ENCODE peak calls at places on chromosome 11, in five cellular contexts. Z, U, Y, H and P are unnamed samples.
A peak's percentile ranks its signal among the peaks of the same experiment; 100 is the strongest.

GRCh38 chr11:27460571-27460970 is 12.0 kb downstream of the LGR4 start:
- DNase-seq in Z (no peak), U (no peak), Y (no peak), H (no peak), P (no peak)

GRCh38 chr11:7941608-7942007 is at the start of gene OR10A3:
- DNase-seq in Z (no peak), U (no peak), Y (no peak), H (no peak), P (no peak)

GRCh38 chr11:110712643-110713468 is 619 bp upstream of the ARHGAP20 start:
- DNase-seq in Z (peak; percentile 68), U (no peak), Y (no peak), H (no peak), P (no peak)

GRCh38 chr11:70527046-70527395 is 128.7 kb downstream of the CTTN start:
- DNase-seq in Z (peak; percentile 63), U (peak; percentile 46), Y (no peak), H (no peak), P (no peak)

GRCh38 chr11:95100856-95101507 is 11.3 kb downstream of the ENDOD1 start:
- DNase-seq in Z (no peak), U (no peak), Y (no peak), H (no peak), P (no peak)

GRCh38 chr11:8989411-8989810 is 14.4 kb downstream of the NRIP3 start:
- DNase-seq in Z (no peak), U (no peak), Y (no peak), H (no peak), P (no peak)

GRCh38 chr11:86695391-86695790 is 23.0 kb upstream of the ME3 start:
- DNase-seq in Z (no peak), U (no peak), Y (no peak), H (no peak), P (no peak)

GRCh38 chr11:19933132-19933735 is 220.6 kb downstream of the NAV2 start:
- DNase-seq in Z (no peak), U (no peak), Y (no peak), H (no peak), P (no peak)

GRCh38 chr11:55719608-55720160 is 53.6 kb upstream of the OR5D13 start:
- DNase-seq in Z (no peak), U (no peak), Y (no peak), H (no peak), P (no peak)

GRCh38 chr11:133956650-133957633 is at the start of gene IGSF9B:
- DNase-seq in Z (peak; percentile 95), U (peak; percentile 87), Y (peak; percentile 95), H (peak; percentile 54), P (no peak)

GRCh38 chr11:11391796-11392195 is 38.7 kb upstream of the CSNK2A3 start:
- DNase-seq in Z (no peak), U (no peak), Y (no peak), H (no peak), P (peak; percentile 31)

GRCh38 chr11:122751298-122752070 is 86.8 kb upstream of the CRTAM start:
- DNase-seq in Z (no peak), U (no peak), Y (no peak), H (no peak), P (no peak)

GRCh38 chr11:20035701-20036601 is 124.3 kb downstream of the DBX1 start:
- DNase-seq in Z (no peak), U (no peak), Y (no peak), H (no peak), P (peak; percentile 84)

GRCh38 chr11:69018924-69019323 is 5.9 kb upstream of the MRGPRF start:
- DNase-seq in Z (peak; percentile 88), U (no peak), Y (no peak), H (no peak), P (no peak)

GRCh38 chr11:10480026-10480425 is 25.0 kb downstream of the AMPD3 start:
- DNase-seq in Z (peak; percentile 44), U (no peak), Y (no peak), H (no peak), P (no peak)

GRCh38 chr11:92738281-92738680 is 231.2 kb upstream of the MTNR1B start:
- DNase-seq in Z (no peak), U (no peak), Y (no peak), H (no peak), P (no peak)

GRCh38 chr11:43951231-43951630 is 8.8 kb downstream of the C11orf96 start:
- DNase-seq in Z (peak; percentile 15), U (no peak), Y (no peak), H (no peak), P (no peak)

GRCh38 chr11:74116719-74117118 is 54.1 kb downstream of the C2CD3 start:
- DNase-seq in Z (no peak), U (no peak), Y (no peak), H (no peak), P (no peak)

GRCh38 chr11:60634151-60634550 is 65.3 kb upstream of the MS4A8 start:
- DNase-seq in Z (no peak), U (no peak), Y (no peak), H (no peak), P (no peak)

GRCh38 chr11:1194977-1195689 is 27.7 kb upstream of the MUC5B start:
- DNase-seq in Z (peak; percentile 69), U (peak; percentile 28), Y (no peak), H (no peak), P (no peak)

GRCh38 chr11:101327908-101328307 is 198.3 kb upstream of the PGR start:
- DNase-seq in Z (no peak), U (no peak), Y (no peak), H (no peak), P (no peak)

GRCh38 chr11:72793081-72793451 is 781 bp downstream of the STARD10 start:
- DNase-seq in Z (no peak), U (no peak), Y (no peak), H (no peak), P (no peak)

GRCh38 chr11:40129276-40129675 is 1330.2 kb downstream of the LRRC4C start:
- DNase-seq in Z (no peak), U (no peak), Y (no peak), H (no peak), P (no peak)

GRCh38 chr11:11982975-11983374 is 25.5 kb downstream of the DKK3 start:
- DNase-seq in Z (no peak), U (no peak), Y (no peak), H (no peak), P (no peak)

GRCh38 chr11:61392991-61393595 is 706 bp downstream of the TMEM216 start:
- DNase-seq in Z (no peak), U (no peak), Y (peak; percentile 49), H (peak; percentile 34), P (no peak)

DNA sequence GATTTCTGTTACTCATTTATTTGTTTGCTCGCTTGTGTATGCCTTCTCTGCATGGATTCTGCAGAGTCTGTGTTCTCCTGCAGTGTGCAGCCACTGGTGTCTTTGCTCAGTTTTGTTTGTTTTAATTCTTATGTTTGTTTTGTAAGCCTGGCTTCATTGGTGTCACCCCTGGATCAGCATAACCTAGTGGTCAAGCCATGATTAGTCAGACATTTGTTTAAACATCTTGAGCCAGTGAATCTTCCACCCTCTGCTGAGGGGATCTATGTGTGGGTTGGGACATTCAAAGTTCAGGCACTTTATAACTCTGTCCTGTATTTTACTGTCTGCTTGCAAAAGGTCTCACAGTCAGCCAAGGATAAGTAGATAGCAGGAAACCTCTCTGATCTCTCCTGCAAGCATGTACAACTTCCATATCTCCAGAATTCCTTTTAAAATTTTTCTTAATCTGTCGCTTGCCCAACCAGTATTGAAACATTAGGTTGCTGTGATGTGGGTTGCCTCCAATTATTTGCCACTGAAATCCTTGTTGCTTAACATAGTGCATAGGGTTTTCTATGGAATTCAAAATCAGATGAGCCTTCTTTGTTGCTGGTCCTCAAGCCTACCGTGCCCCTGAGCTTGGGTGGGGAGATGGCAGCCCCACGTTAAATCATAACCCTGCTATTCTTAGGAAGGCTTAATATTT is 86.8 kb downstream of the KCNQ1OT1 start:
- DNase-seq in Z (no peak), U (no peak), Y (no peak), H (no peak), P (no peak)
- H3K27ac ChIP-seq in Z (no peak overlapping the region), U (no peak overlapping the region), Y (no peak overlapping the region), H (no peak overlapping the region), P (no peak overlapping the region)

DNA sequence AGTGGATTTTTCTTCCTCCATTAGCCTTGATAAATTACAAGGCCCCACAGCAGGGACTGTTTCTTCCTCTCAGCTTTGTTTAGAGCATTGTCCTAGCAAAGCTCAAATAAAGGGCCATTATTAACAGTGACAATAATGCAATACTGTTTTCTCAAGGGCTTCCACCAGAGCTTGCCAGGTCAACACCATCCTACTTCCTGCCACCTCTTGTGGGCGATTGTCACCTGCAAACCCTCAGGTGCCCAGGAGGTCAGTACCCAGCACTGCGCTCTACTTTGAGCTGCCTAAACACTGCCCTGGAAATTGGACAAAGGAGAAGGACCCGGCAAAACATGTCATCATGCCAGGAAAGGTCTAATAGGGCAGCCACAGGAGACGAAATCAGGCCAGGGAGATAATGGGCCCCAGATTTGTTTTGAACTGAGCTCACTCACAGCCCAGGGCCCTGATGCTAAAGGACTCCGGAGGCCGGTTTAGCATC is 95.2 kb downstream of the ABTB2 start:
- DNase-seq in Z (no peak), U (no peak), Y (no peak), H (no peak), P (no peak)
- H3K27ac ChIP-seq in Z (no peak overlapping the region), U (no peak overlapping the region), Y (no peak overlapping the region), H (no peak overlapping the region), P (no peak overlapping the region)

DNA sequence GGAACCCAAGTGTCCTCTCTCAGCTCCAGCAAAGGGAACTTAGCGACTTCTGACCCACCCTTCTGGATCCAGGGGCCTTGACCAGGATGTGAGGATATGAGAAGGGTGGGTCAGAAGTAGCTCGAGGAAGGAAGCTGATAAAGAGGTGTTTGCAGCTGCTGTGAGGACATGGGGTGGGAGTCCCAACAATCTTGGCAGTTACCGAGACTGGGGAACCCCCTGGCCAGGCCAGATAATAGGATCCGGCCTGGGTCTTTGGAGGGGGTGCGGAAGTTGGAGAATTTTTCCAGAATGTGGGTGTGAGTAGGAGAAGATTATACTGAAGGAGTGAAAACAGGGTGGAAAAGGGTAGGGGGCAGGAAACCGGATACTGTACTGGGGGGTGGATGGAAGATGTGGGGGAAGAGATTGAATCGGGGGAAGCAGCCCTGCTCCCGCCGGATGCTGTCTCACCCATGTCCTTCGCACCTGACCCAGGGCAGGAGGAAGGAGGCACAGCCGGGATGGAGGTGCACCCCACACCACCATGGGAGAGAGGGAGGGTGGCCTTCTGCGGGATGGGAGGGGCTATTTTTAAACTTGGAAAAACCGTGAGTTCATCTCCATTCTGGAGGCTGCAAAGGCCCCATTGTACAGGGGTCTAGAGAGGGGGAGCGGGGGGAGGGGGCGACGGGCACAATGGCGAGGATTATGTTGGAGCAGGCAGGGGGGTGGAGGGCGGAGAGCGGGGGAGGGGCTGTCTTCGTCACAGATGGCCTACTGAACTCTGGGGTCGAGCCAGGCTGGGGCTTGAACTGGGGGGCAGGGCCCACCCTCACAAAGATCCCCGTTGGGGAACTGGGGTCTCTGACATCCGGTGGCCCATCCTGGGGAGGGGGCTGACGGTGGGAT is 3.0 kb upstream of the MCAM start:
- DNase-seq in Z (no peak), U (no peak), Y (no peak), H (no peak), P (no peak)
- H3K27ac ChIP-seq in Z (peak overlapping the region; percentile 79), U (peak overlapping the region; percentile 90), Y (no peak overlapping the region), H (no peak overlapping the region), P (peak overlapping the region; percentile 84)

DNA sequence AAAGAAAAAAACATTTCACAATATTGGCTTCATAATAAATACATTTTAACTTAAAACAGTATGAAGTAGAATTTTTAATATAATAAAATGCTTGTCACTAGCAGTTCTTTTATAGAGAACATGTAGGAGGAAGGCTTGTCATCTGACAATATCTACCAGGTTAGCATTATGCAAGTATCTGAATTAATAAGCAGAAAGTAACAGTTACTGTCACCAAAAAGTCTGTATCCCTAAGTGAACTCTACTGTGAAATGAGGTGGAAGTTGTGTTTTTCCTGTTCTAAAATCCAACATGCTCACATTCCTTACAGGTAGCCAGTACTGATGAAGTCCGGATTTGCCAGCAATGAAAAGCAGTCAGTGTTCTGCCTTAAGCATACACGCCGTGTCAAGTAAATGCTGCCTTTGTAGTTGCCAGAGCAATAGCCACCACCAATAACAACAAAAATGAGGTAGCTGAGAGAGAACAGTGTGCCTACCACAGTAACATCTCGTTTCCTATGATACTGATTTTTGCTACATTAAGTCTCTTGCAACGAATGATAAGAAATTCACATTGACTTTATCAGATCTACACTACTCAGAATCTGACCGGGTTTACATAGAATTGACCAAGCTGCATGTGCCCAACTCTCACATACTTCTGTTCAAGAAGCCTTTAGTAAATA is 95.5 kb downstream of the SIK3 start:
- DNase-seq in Z (no peak), U (no peak), Y (no peak), H (no peak), P (no peak)
- H3K27ac ChIP-seq in Z (no peak overlapping the region), U (no peak overlapping the region), Y (no peak overlapping the region), H (no peak overlapping the region), P (no peak overlapping the region)